ENCODE peak calls at places on chromosomes 5 and 9, in five cellular contexts. One of them, this sample, is unnamed.

GRCh38 chr9:91423785-91424402 is at the start of gene NFIL3:
- DNase-seq in H1: peak
- DNase-seq in HepG2: peak
- DNase-seq in NT2/D1: no peak
- DNase-seq in GM12878: no peak
- DNase-seq in this sample: peak

GRCh38 chr5:158287643-158288228 is 428.8 kb upstream of the CLINT1 start:
- DNase-seq in GM12878: no peak
- DNase-seq in H1: no peak
- DNase-seq in HepG2: no peak
- DNase-seq in NT2/D1: no peak
- DNase-seq in this sample: peak

GRCh38 chr9:125521462-125522327 is 185.3 kb downstream of the MAPKAP1 start:
- DNase-seq in GM12878: no peak
- DNase-seq in H1: no peak
- DNase-seq in HepG2: peak
- DNase-seq in NT2/D1: no peak
- DNase-seq in this sample: no peak

GRCh38 chr5:82986404-82986803 is 90.8 kb downstream of the TMEM167A start:
- DNase-seq in H1: no peak
- DNase-seq in HepG2: no peak
- DNase-seq in NT2/D1: no peak
- DNase-seq in GM12878: no peak
- DNase-seq in this sample: no peak

GRCh38 chr5:6740586-6741150 is 27.4 kb downstream of the TENT4A start:
- DNase-seq in GM12878: no peak
- DNase-seq in NT2/D1: no peak
- DNase-seq in H1: no peak
- DNase-seq in HepG2: no peak
- DNase-seq in this sample: no peak

GRCh38 chr5:159156839-159157238 is 52.5 kb downstream of the RNF145 start:
- DNase-seq in NT2/D1: peak
- DNase-seq in GM12878: peak
- DNase-seq in H1: no peak
- DNase-seq in HepG2: peak
- DNase-seq in this sample: peak

GRCh38 chr5:142830241-142831018 is 60.3 kb downstream of the ARHGAP26 start:
- DNase-seq in GM12878: no peak
- DNase-seq in HepG2: no peak
- DNase-seq in NT2/D1: no peak
- DNase-seq in H1: no peak
- DNase-seq in this sample: no peak

GRCh38 chr5:175589714-175590113 is 68.2 kb upstream of the HRH2 start:
- DNase-seq in NT2/D1: no peak
- DNase-seq in H1: no peak
- DNase-seq in HepG2: no peak
- DNase-seq in GM12878: no peak
- DNase-seq in this sample: no peak

GRCh38 chr5:3092211-3092610 is 340.7 kb upstream of the IRX2 start:
- DNase-seq in NT2/D1: no peak
- DNase-seq in GM12878: no peak
- DNase-seq in HepG2: no peak
- DNase-seq in H1: no peak
- DNase-seq in this sample: no peak

GRCh38 chr5:96997265-96997859 is 61.5 kb downstream of the LNPEP start:
- DNase-seq in HepG2: peak
- DNase-seq in H1: no peak
- DNase-seq in NT2/D1: peak
- DNase-seq in GM12878: no peak
- DNase-seq in this sample: peak

GRCh38 chr5:73908440-73908839 is 282.4 kb downstream of the ARHGEF28 start:
- DNase-seq in H1: no peak
- DNase-seq in GM12878: no peak
- DNase-seq in HepG2: no peak
- DNase-seq in NT2/D1: no peak
- DNase-seq in this sample: no peak

GRCh38 chr9:37083654-37084053 is 36.7 kb upstream of the ZCCHC7 start:
- DNase-seq in H1: no peak
- DNase-seq in GM12878: no peak
- DNase-seq in HepG2: no peak
- DNase-seq in NT2/D1: no peak
- DNase-seq in this sample: no peak
- TF ChIP-seq SUZ12 in H1: no peak
- TF ChIP-seq SUZ12 in GM12878: no peak
- TF ChIP-seq SUZ12 in HepG2: no peak
- TF ChIP-seq SUZ12 in NT2/D1: no peak
- TF ChIP-seq SUZ12 in this sample: no peak

DNA sequence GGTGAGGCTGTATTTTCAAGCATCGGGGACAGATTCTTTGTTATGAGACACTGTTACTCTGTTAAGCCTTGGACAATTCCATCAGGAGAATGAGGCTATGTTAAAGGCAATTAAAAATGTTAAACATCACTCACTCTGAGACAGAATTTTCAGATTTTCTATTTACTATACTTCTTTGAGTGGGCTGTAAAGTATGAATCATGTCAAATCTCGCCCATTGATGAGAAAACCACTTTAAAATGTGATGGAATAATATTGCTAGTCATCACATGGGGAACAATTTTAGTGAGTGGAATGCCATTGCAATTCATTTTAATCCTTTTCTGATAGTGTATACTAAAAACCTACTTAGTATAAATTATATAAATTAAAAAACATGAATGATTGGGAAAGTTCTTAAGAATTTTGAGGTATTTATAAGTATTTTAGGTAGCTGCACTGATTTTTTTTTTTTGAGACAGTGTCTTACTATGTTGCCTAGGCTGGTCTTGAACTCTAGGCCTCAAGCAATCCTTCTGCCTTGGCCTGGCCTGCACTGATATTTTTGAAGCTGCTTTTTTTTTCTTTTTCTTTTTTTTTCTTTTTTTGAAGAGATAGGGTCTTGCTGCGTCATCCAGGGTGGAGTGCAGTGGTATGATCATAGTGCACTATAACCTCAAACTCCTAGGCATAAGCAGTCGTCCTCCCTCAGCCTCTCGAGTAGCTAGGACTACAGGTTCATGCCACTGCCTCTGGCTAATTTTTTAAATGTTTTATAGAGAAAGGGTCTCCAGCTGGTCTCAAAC is 73.2 kb downstream of the KIAA1958 start:
- DNase-seq in NT2/D1: no peak
- DNase-seq in H1: no peak
- DNase-seq in HepG2: no peak
- DNase-seq in GM12878: no peak
- DNase-seq in this sample: no peak
- TF ChIP-seq SUZ12 in NT2/D1: no peak
- TF ChIP-seq SUZ12 in H1: no peak
- TF ChIP-seq SUZ12 in HepG2: no peak
- TF ChIP-seq SUZ12 in GM12878: no peak
- TF ChIP-seq SUZ12 in this sample: no peak

DNA sequence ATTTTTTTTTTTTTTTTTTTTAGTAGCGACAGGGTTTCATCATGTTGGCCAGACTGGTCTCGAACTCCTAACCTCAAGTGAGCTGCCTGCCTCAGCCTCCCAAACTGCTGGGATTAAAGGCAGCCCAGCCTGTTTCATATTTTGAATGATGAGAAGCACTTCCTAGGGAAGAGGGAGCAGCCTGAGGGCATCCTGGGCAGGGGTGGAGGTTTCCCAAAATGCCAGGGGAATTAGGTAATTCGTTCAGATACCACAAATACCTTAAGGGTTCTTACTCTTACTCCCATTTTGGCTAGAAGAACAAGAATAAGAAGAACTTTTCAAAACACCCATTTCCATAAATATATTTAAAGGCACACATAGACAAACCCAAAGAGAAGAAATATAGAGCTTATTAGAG is 29.5 kb upstream of the RAPGEF1 start:
- DNase-seq in H1: no peak
- DNase-seq in HepG2: no peak
- DNase-seq in GM12878: no peak
- DNase-seq in NT2/D1: no peak
- DNase-seq in this sample: no peak
- TF ChIP-seq SUZ12 in H1: no peak
- TF ChIP-seq SUZ12 in HepG2: no peak
- TF ChIP-seq SUZ12 in GM12878: no peak
- TF ChIP-seq SUZ12 in NT2/D1: no peak
- TF ChIP-seq SUZ12 in this sample: no peak

DNA sequence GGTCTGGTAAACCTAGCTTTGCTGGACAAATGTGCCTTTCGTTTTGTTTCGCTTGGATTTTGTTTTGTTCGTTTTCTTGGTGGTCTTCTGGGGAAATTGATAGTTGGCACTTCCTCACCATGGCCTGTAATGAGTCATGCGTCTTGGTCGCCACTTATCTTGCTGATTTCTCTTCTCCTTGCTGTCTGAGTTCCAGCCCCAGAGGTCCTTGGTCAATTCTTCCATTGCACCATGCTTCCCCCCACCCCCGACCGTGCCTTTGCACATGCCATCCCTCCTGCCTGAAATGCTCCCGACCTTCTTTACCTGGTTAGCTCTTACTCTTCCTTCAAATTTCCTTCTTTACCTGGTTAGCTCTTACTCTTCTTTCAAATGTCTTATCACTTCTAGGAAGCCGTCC is 168.7 kb upstream of the MSX2 start:
- DNase-seq in GM12878: no peak
- DNase-seq in H1: no peak
- DNase-seq in NT2/D1: no peak
- DNase-seq in HepG2: no peak
- DNase-seq in this sample: no peak
- TF ChIP-seq SUZ12 in GM12878: no peak
- TF ChIP-seq SUZ12 in H1: no peak
- TF ChIP-seq SUZ12 in NT2/D1: no peak
- TF ChIP-seq SUZ12 in HepG2: no peak
- TF ChIP-seq SUZ12 in this sample: no peak

GRCh38 chr5:79259383-79259782 is 23.5 kb downstream of the JMY start:
- DNase-seq in NT2/D1: no peak
- DNase-seq in GM12878: no peak
- DNase-seq in HepG2: no peak
- DNase-seq in H1: no peak
- DNase-seq in this sample: no peak

GRCh38 chr5:79263290-79263689 is 27.4 kb downstream of the JMY start:
- DNase-seq in GM12878: peak
- DNase-seq in NT2/D1: no peak
- DNase-seq in H1: no peak
- DNase-seq in HepG2: no peak
- DNase-seq in this sample: no peak

GRCh38 chr5:79259810-79260209 is 23.9 kb downstream of the JMY start:
- DNase-seq in H1: no peak
- DNase-seq in GM12878: no peak
- DNase-seq in HepG2: no peak
- DNase-seq in NT2/D1: no peak
- DNase-seq in this sample: no peak

GRCh38 chr5:79258801-79259200 is 22.9 kb downstream of the JMY start:
- DNase-seq in HepG2: no peak
- DNase-seq in H1: no peak
- DNase-seq in NT2/D1: no peak
- DNase-seq in GM12878: no peak
- DNase-seq in this sample: no peak

DNA sequence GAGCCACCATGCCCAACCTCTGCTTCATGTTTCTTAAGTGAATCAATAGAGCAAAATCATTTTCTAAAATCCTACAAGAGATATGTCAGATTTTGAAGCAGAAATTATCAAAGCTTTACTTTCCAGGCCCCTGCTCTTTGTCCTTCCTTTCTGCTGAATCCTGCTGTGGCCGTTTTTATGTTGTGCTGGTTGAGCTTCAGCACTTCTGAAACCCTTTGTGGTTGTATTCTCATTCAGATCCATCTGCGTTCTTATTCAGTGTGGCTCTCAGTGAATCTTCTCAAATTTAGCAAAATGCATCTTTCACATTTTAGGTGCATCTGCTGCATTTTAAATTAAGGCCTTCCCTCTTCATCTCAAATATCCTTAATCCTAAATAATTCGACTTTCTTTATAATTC is 26.0 kb downstream of the JMY start:
- DNase-seq in H1: no peak
- DNase-seq in NT2/D1: peak
- DNase-seq in GM12878: no peak
- DNase-seq in HepG2: no peak
- DNase-seq in this sample: no peak
- TF ChIP-seq SUZ12 in H1: no peak
- TF ChIP-seq SUZ12 in NT2/D1: no peak
- TF ChIP-seq SUZ12 in GM12878: no peak
- TF ChIP-seq SUZ12 in HepG2: no peak
- TF ChIP-seq SUZ12 in this sample: no peak